ENCODE peak calls at places on chromosome 18, in five cellular contexts. F, J, A, P and I are unnamed samples.

GRCh38 chr18:49628993-49629795 is 67.3 kb downstream of the LIPG start:
- DNase-seq in F (no peak), J (no peak), A (no peak), P (no peak), I (no peak)

GRCh38 chr18:65287642-65288041 is 463.2 kb upstream of the CDH7 start:
- DNase-seq in F (no peak), J (no peak), A (no peak), P (no peak), I (no peak)

GRCh38 chr18:74489631-74490030 is 6.5 kb upstream of the CNDP2 start:
- DNase-seq in F (no peak), J (no peak), A (peak), P (peak), I (no peak)

GRCh38 chr18:58396144-58396543 is 232.7 kb downstream of the ALPK2 start:
- DNase-seq in F (no peak), J (no peak), A (no peak), P (no peak), I (peak)

GRCh38 chr18:3264362-3264761 is 2.4 kb downstream of the MYL12B start:
- DNase-seq in F (no peak), J (no peak), A (peak), P (no peak), I (no peak)

GRCh38 chr18:13617826-13618515 is 108.4 kb downstream of the FAM210A start:
- DNase-seq in F (no peak), J (no peak), A (no peak), P (no peak), I (no peak)

GRCh38 chr18:49531678-49532153 is 30.1 kb upstream of the LIPG start:
- DNase-seq in F (no peak), J (no peak), A (peak), P (peak), I (no peak)

GRCh38 chr18:28890796-28891195 is 713.9 kb upstream of the CDH2 start:
- DNase-seq in F (no peak), J (no peak), A (no peak), P (no peak), I (no peak)

GRCh38 chr18:26646897-26647296 is 98.5 kb upstream of the KCTD1 start:
- DNase-seq in F (no peak), J (no peak), A (no peak), P (no peak), I (no peak)

GRCh38 chr18:54923339-54923956 is 35.8 kb downstream of the CCDC68 start:
- DNase-seq in F (no peak), J (no peak), A (peak), P (no peak), I (no peak)

GRCh38 chr18:65235966-65236634 is 514.7 kb upstream of the CDH7 start:
- DNase-seq in F (no peak), J (no peak), A (peak), P (no peak), I (no peak)

GRCh38 chr18:8548186-8548585 is 61.1 kb upstream of the RAB12 start:
- DNase-seq in F (no peak), J (no peak), A (no peak), P (no peak), I (no peak)

GRCh38 chr18:61153571-61153970 is 179.7 kb upstream of the CDH20 start:
- DNase-seq in F (no peak), J (no peak), A (no peak), P (peak), I (no peak)
- H2BK12ac ChIP-seq in F (no peak), J (no peak), A (no peak), P (no peak), I (no peak)

GRCh38 chr18:32380559-32380958 is 90.1 kb downstream of the GAREM1 start:
- DNase-seq in F (no peak), J (no peak), A (no peak), P (no peak), I (no peak)
- H2BK12ac ChIP-seq in F (no peak), J (no peak), A (no peak), P (no peak), I (no peak)

GRCh38 chr18:43012951-43013350 is 102.5 kb downstream of the RIT2 start:
- DNase-seq in F (no peak), J (no peak), A (peak), P (no peak), I (no peak)
- H2BK12ac ChIP-seq in F (no peak), J (no peak), A (no peak), P (no peak), I (no peak)

GRCh38 chr18:67211646-67212045 is 304.9 kb downstream of the DSEL start:
- DNase-seq in F (no peak), J (no peak), A (no peak), P (no peak), I (no peak)
- H2BK12ac ChIP-seq in F (no peak), J (no peak), A (no peak), P (no peak), I (no peak)

GRCh38 chr18:48356909-48357631 is 52.1 kb downstream of the ZBTB7C start:
- DNase-seq in F (no peak), J (no peak), A (no peak), P (peak), I (peak)

GRCh38 chr18:48361801-48362200 is 47.4 kb downstream of the ZBTB7C start:
- DNase-seq in F (no peak), J (no peak), A (no peak), P (no peak), I (peak)

GRCh38 chr18:48358868-48359267 is 50.3 kb downstream of the ZBTB7C start:
- DNase-seq in F (no peak), J (no peak), A (no peak), P (no peak), I (peak)

GRCh38 chr18:48360376-48361021 is 48.7 kb downstream of the ZBTB7C start:
- DNase-seq in F (no peak), J (no peak), A (no peak), P (peak), I (no peak)

DNA sequence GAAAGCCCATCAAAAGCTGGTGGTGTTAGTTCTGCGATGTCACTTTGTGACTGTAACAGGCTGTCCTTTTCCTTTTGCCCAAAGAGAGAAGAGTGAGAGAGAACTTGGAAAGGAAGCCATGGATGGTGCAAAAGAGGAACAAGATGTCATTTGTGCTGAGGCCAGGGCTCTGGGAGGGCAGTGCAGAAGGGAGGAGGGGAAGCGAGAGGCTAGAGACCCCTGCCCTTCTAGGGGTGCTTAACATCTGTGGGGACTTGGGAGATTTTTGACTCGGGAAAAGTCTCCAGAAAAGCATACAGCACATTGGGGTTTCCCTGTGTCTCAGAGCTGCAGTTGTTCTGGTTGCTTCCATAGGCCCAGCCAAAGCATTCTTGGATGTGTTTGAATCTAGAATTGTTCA is 49.6 kb downstream of the ZBTB7C start:
- DNase-seq in F (no peak), J (no peak), A (no peak), P (no peak), I (no peak)
- H2BK12ac ChIP-seq in F (no peak), J (no peak), A (no peak), P (no peak), I (no peak)

DNA sequence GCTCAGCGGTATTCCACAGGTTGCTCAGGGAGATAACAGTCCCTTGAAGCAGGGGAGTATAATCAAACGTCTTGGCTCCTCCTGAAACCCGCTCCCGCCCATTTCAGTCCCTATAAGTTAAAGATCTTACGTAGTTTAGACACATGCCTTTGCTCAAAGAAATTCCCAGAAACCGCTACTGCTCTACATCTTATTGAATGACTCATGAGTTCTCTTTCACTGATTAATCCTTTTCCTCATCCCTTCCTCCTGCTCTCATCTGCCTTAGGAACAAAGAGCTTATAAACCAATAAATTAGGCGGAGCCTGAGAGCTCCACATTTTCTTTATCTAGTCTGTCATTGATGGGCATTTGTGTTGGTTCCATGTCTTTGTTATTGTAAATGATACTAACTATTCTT is 4.2 kb upstream of the SERPINB4 start:
- DNase-seq in F (no peak), J (no peak), A (no peak), P (peak), I (no peak)
- H2BK12ac ChIP-seq in F (no peak), J (no peak), A (no peak), P (no peak), I (no peak)

DNA sequence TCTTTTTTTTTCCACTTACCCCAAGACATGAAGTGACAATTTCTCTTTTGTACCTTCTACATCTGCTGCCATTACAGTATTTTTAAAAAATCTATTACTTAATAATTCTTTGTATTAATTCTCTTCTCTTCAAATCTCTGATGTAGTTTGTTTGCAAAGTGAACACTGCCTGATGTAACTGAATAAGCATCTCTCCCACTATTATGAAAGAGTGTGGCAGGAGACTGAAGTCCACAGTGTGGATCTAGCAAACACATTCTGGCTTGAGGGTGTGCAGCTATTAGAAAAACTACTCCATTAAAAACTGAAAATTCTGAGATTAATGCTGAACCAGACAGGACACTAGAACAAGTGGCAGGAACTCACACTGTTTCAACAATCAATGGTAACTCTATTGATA is 5.0 kb upstream of the SERPINB8 start:
- DNase-seq in F (no peak), J (no peak), A (no peak), P (no peak), I (no peak)
- H2BK12ac ChIP-seq in F (no peak), J (no peak), A (no peak), P (no peak), I (no peak)

GRCh38 chr18:23249348-23249747 is 114.1 kb downstream of the CABLES1 start:
- DNase-seq in F (no peak), J (no peak), A (no peak), P (peak), I (no peak)

GRCh38 chr18:23247896-23248295 is 112.6 kb downstream of the CABLES1 start:
- DNase-seq in F (no peak), J (no peak), A (no peak), P (no peak), I (no peak)

GRCh38 chr18:23245461-23245860 is 110.2 kb downstream of the CABLES1 start:
- DNase-seq in F (no peak), J (no peak), A (no peak), P (no peak), I (no peak)

GRCh38 chr18:23248826-23249225 is 113.5 kb downstream of the CABLES1 start:
- DNase-seq in F (no peak), J (no peak), A (no peak), P (no peak), I (no peak)

DNA sequence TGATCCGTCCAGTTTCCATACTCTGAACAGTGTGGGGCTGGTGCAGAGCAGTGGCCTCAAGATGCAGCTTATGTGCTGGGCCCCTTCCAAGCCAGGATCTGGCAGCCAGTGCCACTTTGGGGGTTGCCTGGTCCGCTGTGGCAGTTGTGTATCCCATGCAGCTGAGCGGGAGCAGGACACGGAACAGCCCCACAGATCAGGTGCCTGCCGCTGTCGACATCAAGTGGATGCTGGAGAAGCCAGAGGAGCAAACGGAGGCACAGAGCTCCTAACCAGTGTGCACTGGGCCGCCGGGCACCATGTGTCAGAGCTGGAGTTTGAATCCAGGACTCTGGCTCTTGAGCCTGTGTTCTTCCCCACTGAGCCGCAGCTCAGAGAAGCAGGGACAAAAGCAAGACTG is 112.1 kb downstream of the CABLES1 start:
- DNase-seq in F (no peak), J (no peak), A (no peak), P (no peak), I (no peak)
- H2BK12ac ChIP-seq in F (no peak), J (no peak), A (no peak), P (no peak), I (no peak)

DNA sequence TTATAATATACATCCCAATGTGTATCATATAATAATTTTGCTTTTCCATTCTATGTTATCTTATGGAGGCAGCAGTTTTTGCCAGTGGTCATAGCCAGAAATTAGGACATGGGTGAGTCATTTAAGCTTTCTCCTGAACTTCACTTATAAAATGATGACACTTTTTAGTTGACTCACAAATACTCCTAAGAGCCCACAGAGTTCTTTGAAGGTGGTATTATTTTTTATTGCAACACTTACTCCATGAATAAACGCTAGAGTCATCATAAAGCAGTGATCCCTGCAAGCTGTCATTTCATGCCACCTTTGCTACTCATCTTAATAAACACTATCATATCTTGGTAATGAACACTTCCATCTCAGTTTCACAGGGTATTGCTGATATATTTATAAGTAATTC is 69.9 kb upstream of the MAPRE2 start:
- DNase-seq in F (no peak), J (no peak), A (peak), P (peak), I (no peak)
- H2BK12ac ChIP-seq in F (no peak), J (no peak), A (no peak), P (no peak), I (no peak)